ENCODE peak calls at places on chromosomes 13 and 19, in four cellular contexts. U, S, I and G are unnamed samples.

GRCh38 chr13:41496420-41497234 is 39.3 kb downstream of the RGCC start:
- DNase-seq in U (no peak), S (no peak), I (no peak), G (no peak)

GRCh38 chr19:18995804-18996241 is 37.5 kb downstream of the SUGP2 start:
- DNase-seq in I (peak), U (no peak), S (peak), G (peak)

GRCh38 chr19:51460164-51460992 is 2.1 kb upstream of the SIGLEC8 start:
- DNase-seq in U (no peak), S (peak), I (peak), G (no peak)

GRCh38 chr19:55197531-55197930 is 11.8 kb downstream of the PTPRH start:
- DNase-seq in U (no peak), I (no peak), S (no peak), G (no peak)

GRCh38 chr19:40612831-40613668 is 11.9 kb downstream of the LTBP4 start:
- DNase-seq in S (no peak), U (no peak), I (peak), G (no peak)

GRCh38 chr13:28494861-28495585 is at the start of gene FLT1:
- DNase-seq in U (no peak), I (peak), S (no peak), G (peak)

GRCh38 chr13:33228645-33229445 is 56.7 kb downstream of the STARD13 start:
- DNase-seq in U (no peak), I (peak), S (peak), G (no peak)

GRCh38 chr19:49888478-49888901 is 8.2 kb downstream of the IL4I1 start:
- DNase-seq in U (no peak), I (no peak), S (no peak), G (no peak)

GRCh38 chr13:90889906-90890305 is 457.6 kb upstream of the MIR17HG start:
- DNase-seq in U (no peak), S (no peak), I (no peak), G (no peak)

GRCh38 chr13:33351324-33351723 is 65.8 kb upstream of the STARD13 start:
- DNase-seq in S (no peak), U (no peak), I (no peak), G (no peak)

GRCh38 chr19:8504171-8504570 is 1.7 kb upstream of the PRAM1 start:
- DNase-seq in U (no peak), S (peak), I (peak), G (no peak)

GRCh38 chr19:11196406-11197287 is 698 bp downstream of the KANK2 start:
- DNase-seq in U (no peak), S (no peak), I (peak), G (no peak)
- TF ChIP-seq SPI1 in U (no peak), S (no peak), I (no peak), G (no peak)

GRCh38 chr13:105665284-105665683 is 870.2 kb downstream of the EFNB2 start:
- DNase-seq in S (no peak), I (no peak), U (no peak), G (no peak)
- TF ChIP-seq SPI1 in S (no peak), I (no peak), U (no peak), G (no peak)

DNA sequence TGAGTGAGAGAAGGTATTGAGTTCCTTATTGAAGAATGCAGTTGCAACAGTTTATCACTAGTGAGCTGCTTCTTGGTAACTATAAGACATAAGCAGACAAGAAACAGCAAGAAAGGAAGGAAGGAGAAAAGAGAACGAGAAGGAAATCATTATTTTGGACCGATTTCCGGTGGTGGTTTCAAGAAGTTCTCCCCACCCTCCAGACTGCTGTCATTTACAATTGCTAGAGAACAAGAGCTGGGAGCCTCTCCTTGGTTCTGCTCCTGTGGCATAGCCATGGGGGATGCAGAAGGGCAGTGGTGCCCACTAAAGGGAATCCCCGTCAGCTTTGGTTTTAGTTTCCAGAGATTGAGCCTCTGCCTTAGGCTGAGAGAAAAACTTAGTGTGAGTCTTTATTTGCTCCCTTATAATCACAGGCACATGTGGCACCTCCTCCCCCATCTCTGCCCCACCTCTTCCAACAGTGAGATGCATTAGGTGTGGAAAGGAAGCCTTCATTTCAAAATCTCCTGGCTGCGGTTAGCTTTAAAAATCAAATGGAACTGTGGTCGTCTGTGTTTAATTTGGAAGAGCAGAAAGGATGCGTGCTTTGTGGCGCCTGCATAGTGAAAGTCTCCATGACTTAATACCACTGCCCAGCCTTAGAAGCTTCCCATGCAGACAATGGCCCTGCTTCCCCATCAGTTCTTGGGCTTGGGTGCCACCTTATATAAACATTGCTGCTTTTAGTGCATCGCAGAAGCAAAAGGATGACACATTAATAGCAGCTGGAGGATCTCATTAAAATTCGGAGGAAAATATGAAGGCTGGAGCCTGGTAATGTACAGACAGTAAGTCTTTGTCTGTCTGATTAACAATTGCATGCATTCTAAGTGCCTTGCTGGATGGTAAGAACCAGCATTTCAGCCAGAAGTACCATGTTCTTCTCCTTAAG is 25.0 kb downstream of the LRCH1 start:
- DNase-seq in I (no peak), S (peak), U (no peak), G (no peak)
- TF ChIP-seq SPI1 in I (no peak), S (no peak), U (no peak), G (no peak)

DNA sequence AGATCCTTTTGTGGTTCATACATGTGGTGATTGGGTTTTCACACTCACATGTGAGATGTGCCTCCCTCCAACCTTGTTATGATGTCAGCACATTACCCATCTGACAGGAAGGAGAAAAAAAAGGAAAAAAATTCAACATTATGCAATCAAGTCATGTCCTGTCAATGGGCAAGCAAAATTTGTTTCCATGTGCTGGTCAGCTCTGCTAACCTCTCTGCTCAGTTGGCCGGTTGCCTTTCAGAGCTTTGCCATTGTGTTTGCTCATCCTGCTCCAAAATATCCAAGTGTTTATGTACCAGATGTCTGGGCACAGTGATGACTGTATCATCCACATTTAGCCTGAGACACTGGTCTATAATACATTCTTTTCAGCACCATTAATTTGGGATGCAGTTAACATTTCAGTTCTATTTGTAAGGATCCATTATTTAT is 27.0 kb upstream of the METTL21C start:
- DNase-seq in I (no peak), U (no peak), S (no peak), G (no peak)
- TF ChIP-seq SPI1 in I (no peak), U (no peak), S (no peak), G (no peak)

DNA sequence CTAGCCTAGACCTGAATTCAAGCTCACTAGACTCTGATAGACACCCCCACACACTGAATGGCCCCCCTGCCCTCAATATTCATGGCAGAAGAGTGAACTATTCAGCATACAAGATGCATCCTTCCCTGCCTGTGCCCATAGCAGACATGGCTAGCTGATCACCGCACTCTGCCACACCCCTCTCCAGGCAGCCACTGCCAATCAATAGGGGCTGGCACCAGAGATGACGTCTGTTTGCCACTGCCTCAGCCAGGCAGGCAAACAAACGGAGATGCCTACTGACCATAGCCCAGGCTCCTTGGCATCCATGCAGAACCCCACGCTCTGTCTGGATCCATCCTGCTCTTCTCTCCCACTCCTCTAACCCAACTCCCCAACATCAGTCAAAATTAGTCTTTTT is 13.8 kb upstream of the NPAS1 start:
- DNase-seq in U (no peak), S (peak), I (no peak), G (no peak)
- TF ChIP-seq SPI1 in U (no peak), S (no peak), I (no peak), G (no peak)

GRCh38 chr19:14371321-14371821 is 9.9 kb upstream of the ADGRE5 start:
- DNase-seq in S (no peak), I (no peak), U (no peak), G (no peak)

GRCh38 chr19:14378890-14379289 is 2.4 kb upstream of the ADGRE5 start:
- DNase-seq in S (no peak), I (no peak), U (no peak), G (no peak)

GRCh38 chr19:14370169-14370998 is 10.9 kb upstream of the ADGRE5 start:
- DNase-seq in I (peak), U (no peak), S (no peak), G (no peak)

GRCh38 chr19:14375582-14376291 is 5.5 kb upstream of the ADGRE5 start:
- DNase-seq in U (no peak), S (no peak), I (peak), G (no peak)

GRCh38 chr19:14375055-14375581 is 6.1 kb upstream of the ADGRE5 start:
- DNase-seq in U (no peak), I (peak), S (peak), G (no peak)
- TF ChIP-seq SPI1 in U (peak), I (peak), S (peak), G (peak)

GRCh38 chr13:24683833-24684599 is 3.8 kb downstream of the ATP12A start:
- DNase-seq in U (no peak), S (peak), I (peak), G (peak)
- TF ChIP-seq SPI1 in U (no peak), S (no peak), I (no peak), G (no peak)

DNA sequence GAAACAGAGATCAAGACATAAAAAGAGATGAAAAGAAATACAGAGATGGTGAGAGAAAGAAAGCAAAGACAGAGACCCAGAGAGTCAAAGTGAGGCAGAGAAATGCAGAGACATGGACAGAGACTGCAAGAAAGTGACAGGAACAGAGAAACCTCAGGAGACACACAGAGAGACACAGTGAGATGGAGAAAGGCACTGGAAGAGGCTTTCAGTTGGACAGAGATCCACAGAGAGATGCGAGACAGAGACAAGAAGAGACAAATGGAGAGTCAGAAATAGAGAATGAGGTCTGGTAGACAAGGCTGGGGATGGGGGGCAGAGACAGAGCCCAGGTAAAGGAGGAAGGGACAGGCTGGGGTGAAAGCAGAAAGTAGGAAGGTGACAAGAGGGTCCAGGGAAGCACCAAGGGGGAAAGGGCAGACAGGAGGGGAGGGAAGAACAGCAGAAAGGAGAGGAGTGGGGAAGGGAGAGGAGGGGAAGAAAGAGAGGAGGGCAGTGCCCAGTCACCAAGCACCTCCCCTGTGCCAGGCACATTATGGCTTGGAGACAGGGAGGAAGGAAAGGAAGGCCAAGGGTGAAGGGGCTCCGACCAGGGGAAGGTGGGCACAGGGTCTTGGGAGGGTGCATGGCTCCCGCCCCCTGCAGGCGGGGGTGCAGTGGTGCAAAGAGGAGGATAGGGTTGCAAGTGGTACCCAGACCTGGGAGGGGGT is 38.5 kb downstream of the DEDD2 start:
- DNase-seq in S (no peak), U (no peak), I (peak), G (no peak)
- TF ChIP-seq SPI1 in S (no peak), U (no peak), I (no peak), G (no peak)

DNA sequence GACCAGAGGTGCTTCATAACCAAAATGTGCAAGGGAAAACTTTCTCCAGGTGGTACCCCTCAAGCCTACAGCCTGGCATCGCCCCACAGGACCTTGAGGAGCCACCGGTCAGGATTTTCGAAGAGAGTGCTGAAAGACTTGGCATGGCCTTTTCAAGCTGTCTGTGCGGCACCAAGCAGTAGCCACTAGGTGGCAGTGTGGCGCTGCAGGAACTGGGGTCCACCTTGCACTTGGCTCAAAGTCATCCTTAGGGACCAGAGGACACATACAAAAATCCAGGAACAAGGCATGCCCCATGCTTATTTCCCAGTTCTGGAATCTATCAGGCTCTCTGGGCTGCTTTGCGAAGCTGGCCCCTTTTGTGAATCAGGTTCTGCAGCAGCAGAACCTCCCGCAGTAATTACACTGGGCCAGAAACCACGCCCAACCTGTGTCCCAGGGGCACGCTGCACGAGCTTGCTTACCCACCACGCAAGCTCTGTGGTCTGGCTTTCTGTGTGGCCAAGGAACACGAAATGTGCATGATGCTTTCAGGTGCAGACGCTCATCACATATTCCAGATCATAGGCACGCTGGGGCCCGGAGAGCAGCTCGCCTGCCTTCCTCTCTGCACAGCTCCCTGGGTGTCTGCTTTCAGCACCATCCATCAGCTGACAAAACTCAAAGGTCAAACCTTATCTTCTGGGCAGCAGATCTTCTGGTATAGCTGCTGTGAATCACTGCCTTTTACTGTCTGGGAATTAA is 87.2 kb downstream of the SLC7A1 start:
- DNase-seq in U (no peak), I (peak), S (peak), G (peak)
- TF ChIP-seq SPI1 in U (no peak), I (no peak), S (no peak), G (no peak)